ENCODE peak calls at places on chromosome 13, in seven cellular contexts. C, X, K, V, O, G and L are unnamed samples.
A peak's percentile ranks its signal among the peaks of the same experiment; 100 is the strongest.

GRCh38 chr13:106873810-106874209 is 305.9 kb upstream of the ARGLU1 start:
- DNase-seq in C (no peak), X (no peak), K (no peak), V (no peak), O (no peak), G (no peak), L (no peak)

GRCh38 chr13:89514534-89515312 is 1832.8 kb upstream of the MIR17HG start:
- DNase-seq in C (peak; percentile 13), X (no peak), K (no peak), V (no peak), O (peak; percentile 57), G (no peak), L (peak; percentile 18)

GRCh38 chr13:39840201-39840600 is 184.7 kb downstream of the COG6 start:
- DNase-seq in C (no peak), X (no peak), K (no peak), V (no peak), O (no peak), G (peak; percentile 34), L (no peak)

GRCh38 chr13:23510544-23510916 is 59.7 kb upstream of the TNFRSF19 start:
- DNase-seq in C (no peak), X (no peak), K (no peak), V (no peak), O (no peak), G (no peak), L (no peak)

GRCh38 chr13:97021241-97021640 is 27.0 kb upstream of the OXGR1 start:
- DNase-seq in C (no peak), X (no peak), K (no peak), V (no peak), O (no peak), G (no peak), L (no peak)

GRCh38 chr13:35711909-35712308 is 235.4 kb upstream of the MAB21L1 start:
- DNase-seq in C (no peak), X (no peak), K (no peak), V (no peak), O (no peak), G (no peak), L (no peak)

GRCh38 chr13:40458283-40459031 is 208.0 kb downstream of the FOXO1 start:
- DNase-seq in C (no peak), X (no peak), K (no peak), V (no peak), O (no peak), G (no peak), L (no peak)

GRCh38 chr13:39501711-39502324 is 101.2 kb downstream of the LHFPL6 start:
- DNase-seq in C (no peak), X (no peak), K (no peak), V (no peak), O (no peak), G (no peak), L (no peak)

GRCh38 chr13:94389544-94390351 is 89.7 kb downstream of the DCT start:
- DNase-seq in C (no peak), X (no peak), K (no peak), V (no peak), O (no peak), G (no peak), L (no peak)

GRCh38 chr13:99269627-99270252 is 11.6 kb upstream of the GPR18 start:
- DNase-seq in C (no peak), X (no peak), K (no peak), V (no peak), O (no peak), G (no peak), L (no peak)

GRCh38 chr13:31011193-31011860 is 78.9 kb downstream of the TEX26 start:
- DNase-seq in C (no peak), X (no peak), K (no peak), V (no peak), O (no peak), G (no peak), L (no peak)

GRCh38 chr13:99434258-99434788 is 66.9 kb upstream of the TM9SF2 start:
- DNase-seq in C (no peak), X (peak; percentile 44), K (no peak), V (no peak), O (peak; percentile 44), G (no peak), L (no peak)

GRCh38 chr13:39448831-39449230 is 154.2 kb downstream of the LHFPL6 start:
- DNase-seq in C (no peak), X (no peak), K (no peak), V (no peak), O (no peak), G (no peak), L (no peak)

GRCh38 chr13:67736646-67737420 is 506.7 kb upstream of the PCDH9 start:
- DNase-seq in C (peak; percentile 0), X (no peak), K (no peak), V (no peak), O (no peak), G (no peak), L (no peak)

GRCh38 chr13:46492946-46493345 is 60.0 kb upstream of the LRCH1 start:
- DNase-seq in C (peak; percentile 11), X (no peak), K (no peak), V (no peak), O (no peak), G (no peak), L (peak; percentile 6)

GRCh38 chr13:46905249-46905648 is 8.4 kb upstream of the HTR2A start:
- DNase-seq in C (no peak), X (no peak), K (no peak), V (no peak), O (no peak), G (no peak), L (no peak)

GRCh38 chr13:93771782-93772181 is 545.2 kb downstream of the GPC6 start:
- DNase-seq in C (no peak), X (no peak), K (no peak), V (no peak), O (no peak), G (no peak), L (no peak)

GRCh38 chr13:105894711-105895110 is 640.8 kb downstream of the EFNB2 start:
- DNase-seq in C (no peak), X (no peak), K (no peak), V (no peak), O (no peak), G (no peak), L (no peak)

GRCh38 chr13:99314640-99315176 is 7.5 kb upstream of the GPR183 start:
- DNase-seq in C (no peak), X (no peak), K (no peak), V (no peak), O (no peak), G (no peak), L (no peak)

GRCh38 chr13:94346261-94347019 is 133.0 kb downstream of the DCT start:
- DNase-seq in C (no peak), X (no peak), K (no peak), V (no peak), O (no peak), G (no peak), L (no peak)

GRCh38 chr13:54312885-54313284 is 1284.3 kb downstream of the OLFM4 start:
- DNase-seq in C (no peak), X (no peak), K (no peak), V (no peak), O (no peak), G (no peak), L (no peak)

GRCh38 chr13:111183087-111183645 is 68.1 kb downstream of the ARHGEF7 start:
- DNase-seq in C (no peak), X (no peak), K (no peak), V (no peak), O (no peak), G (no peak), L (no peak)

GRCh38 chr13:111181977-111182376 is 66.9 kb downstream of the ARHGEF7 start:
- DNase-seq in C (no peak), X (no peak), K (no peak), V (no peak), O (no peak), G (no peak), L (no peak)

GRCh38 chr13:111184685-111185401 is 69.7 kb downstream of the ARHGEF7 start:
- DNase-seq in C (no peak), X (peak; percentile 36), K (no peak), V (no peak), O (peak; percentile 57), G (no peak), L (no peak)

GRCh38 chr13:111186305-111186930 is 71.3 kb downstream of the ARHGEF7 start:
- DNase-seq in C (no peak), X (no peak), K (no peak), V (no peak), O (no peak), G (no peak), L (no peak)

GRCh38 chr13:111183959-111184684 is 69.0 kb downstream of the ARHGEF7 start:
- DNase-seq in C (no peak), X (no peak), K (no peak), V (no peak), O (peak; percentile 58), G (no peak), L (no peak)
- TF ChIP-seq POLR2A in C (no peak), X (no peak), K (no peak), V (no peak), O (no peak), G (no peak), L (no peak)

GRCh38 chr13:112176746-112177119 is 109.8 kb downstream of the SOX1 start:
- DNase-seq in C (no peak), X (no peak), K (no peak), V (no peak), O (peak; percentile 28), G (no peak), L (no peak)

GRCh38 chr13:112174476-112175110 is 107.6 kb downstream of the SOX1 start:
- DNase-seq in C (no peak), X (no peak), K (no peak), V (no peak), O (peak; percentile 30), G (no peak), L (no peak)

GRCh38 chr13:112177459-112177858 is 110.5 kb downstream of the SOX1 start:
- DNase-seq in C (no peak), X (no peak), K (no peak), V (no peak), O (no peak), G (no peak), L (no peak)

GRCh38 chr13:112177889-112178288 is 110.9 kb downstream of the SOX1 start:
- DNase-seq in C (no peak), X (no peak), K (no peak), V (no peak), O (peak; percentile 24), G (no peak), L (no peak)

GRCh38 chr13:112175162-112176075 is 108.5 kb downstream of the SOX1 start:
- DNase-seq in C (no peak), X (no peak), K (no peak), V (no peak), O (peak; percentile 24), G (no peak), L (no peak)
- TF ChIP-seq POLR2A in C (no peak), X (no peak), K (no peak), V (no peak), O (no peak), G (no peak), L (no peak)

GRCh38 chr13:27270594-27271520 is at the start of gene RASL11A:
- DNase-seq in C (peak; percentile 41), X (peak; percentile 90), K (peak; percentile 79), V (peak; percentile 17), O (peak; percentile 93), G (peak; percentile 69), L (peak; percentile 53)
- TF ChIP-seq POLR2A in C (peak; percentile 84), X (peak; percentile 95), K (no peak), V (no peak), O (peak; percentile 88), G (peak; percentile 42), L (peak; percentile 74)

DNA sequence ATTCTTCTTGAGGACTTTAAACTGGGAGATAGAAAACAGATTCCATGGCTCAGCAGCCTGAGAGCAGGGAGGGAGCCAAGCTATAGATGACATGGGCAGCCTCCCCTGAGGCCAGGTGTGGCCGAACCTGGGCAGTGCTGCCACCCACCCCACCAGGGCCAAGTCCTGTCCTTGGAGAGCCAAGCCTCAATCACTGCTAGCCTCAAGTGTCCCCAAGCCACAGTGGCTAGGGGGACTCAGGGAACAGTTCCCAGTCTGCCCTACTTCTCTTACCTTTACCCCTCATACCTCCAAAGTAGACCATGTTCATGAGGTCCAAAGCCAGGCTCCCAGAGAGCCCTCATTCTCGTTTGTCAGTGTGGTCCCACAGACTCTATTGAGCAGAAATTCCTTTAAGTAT is 8.1 kb downstream of the N4BP2L1 start:
- DNase-seq in C (no peak), X (no peak), K (no peak), V (no peak), O (no peak), G (no peak), L (no peak)
- TF ChIP-seq POLR2A in C (no peak), X (no peak), K (no peak), V (no peak), O (no peak), G (no peak), L (no peak)